ENCODE peak calls at places on chromosome 21, in eight cellular contexts. Z is HCT116, E is A549, W is K562, H is Panc1, K is GM23338, D is GM12878, G is SK-N-SH. Y is an unnamed sample.

GRCh38 chr21:43591468-43592050 is 67.7 kb downstream of the HSF2BP start:
- DNase-seq in Z (no peak), E (peak; percentile 72), W (no peak), H (no peak), K (no peak), D (no peak), G (no peak), Y (no peak)

GRCh38 chr21:43717166-43717853 is 1.6 kb upstream of the PDXK start:
- DNase-seq in Z (no peak), E (no peak), W (no peak), H (no peak), K (no peak), D (no peak), G (no peak), Y (no peak)

GRCh38 chr21:18174370-18174769 is 70.3 kb upstream of the CHODL start:
- DNase-seq in Z (no peak), E (no peak), W (no peak), H (no peak), K (no peak), D (no peak), G (no peak), Y (no peak)

GRCh38 chr21:29271927-29272333 is 26.8 kb upstream of the BACH1 start:
- DNase-seq in Z (no peak), E (peak; percentile 27), W (no peak), H (no peak), K (no peak), D (no peak), G (no peak), Y (peak; percentile 42)

GRCh38 chr21:43712268-43712942 is 6.5 kb upstream of the PDXK start:
- DNase-seq in Z (peak; percentile 72), E (peak; percentile 98), W (peak; percentile 55), H (no peak), K (no peak), D (no peak), G (no peak), Y (no peak)

GRCh38 chr21:39863111-39863510 is 4.1 kb upstream of the PCP4 start:
- DNase-seq in Z (no peak), E (no peak), W (no peak), H (no peak), K (no peak), D (no peak), G (no peak), Y (no peak)

GRCh38 chr21:42361286-42361685 is 5.0 kb downstream of the TFF1 start:
- DNase-seq in Z (no peak), E (no peak), W (no peak), H (no peak), K (no peak), D (no peak), G (no peak), Y (no peak)

GRCh38 chr21:38623552-38623951 is 125.3 kb upstream of the ERG start:
- DNase-seq in Z (no peak), E (no peak), W (no peak), H (no peak), K (no peak), D (no peak), G (no peak), Y (no peak)

GRCh38 chr21:43021756-43022600 is 47.6 kb downstream of the PKNOX1 start:
- DNase-seq in Z (no peak), E (no peak), W (no peak), H (no peak), K (peak; percentile 25), D (no peak), G (no peak), Y (no peak)

GRCh38 chr21:46205766-46206162 is 21.5 kb upstream of the SPATC1L start:
- DNase-seq in Z (no peak), E (no peak), W (no peak), H (no peak), K (no peak), D (no peak), G (no peak), Y (no peak)

GRCh38 chr21:26085882-26086281 is 84.7 kb downstream of the APP start:
- DNase-seq in Z (no peak), E (no peak), W (no peak), H (no peak), K (no peak), D (no peak), G (no peak), Y (no peak)

GRCh38 chr21:39346671-39347327 is 2.1 kb downstream of the HMGN1 start:
- DNase-seq in Z (no peak), E (no peak), W (no peak), H (no peak), K (no peak), D (no peak), G (no peak), Y (no peak)

GRCh38 chr21:31531967-31532366 is 127.5 kb upstream of the SOD1 start:
- DNase-seq in Z (no peak), E (no peak), W (no peak), H (no peak), K (no peak), D (no peak), G (no peak), Y (no peak)

GRCh38 chr21:41573902-41574690 is 66.1 kb upstream of the TMPRSS2 start:
- DNase-seq in Z (no peak), E (no peak), W (no peak), H (no peak), K (no peak), D (no peak), G (no peak), Y (no peak)

GRCh38 chr21:46183910-46184624 is at the start of gene SPATC1L:
- DNase-seq in Z (no peak), E (no peak), W (peak; percentile 79), H (no peak), K (peak; percentile 76), D (peak; percentile 39), G (peak; percentile 82), Y (no peak)

GRCh38 chr21:24220466-24220865 is 1386.8 kb downstream of the MRPL39 start:
- DNase-seq in Z (no peak), E (no peak), W (no peak), H (no peak), K (no peak), D (no peak), G (no peak), Y (no peak)

GRCh38 chr21:25405991-25406390 is 201.3 kb downstream of the MRPL39 start:
- DNase-seq in Z (no peak), E (no peak), W (no peak), H (no peak), K (no peak), D (no peak), G (no peak), Y (no peak)

GRCh38 chr21:39885119-39885848 is 18.0 kb downstream of the PCP4 start:
- DNase-seq in Z (no peak), E (no peak), W (no peak), H (no peak), K (no peak), D (no peak), G (peak; percentile 8), Y (no peak)

DNA sequence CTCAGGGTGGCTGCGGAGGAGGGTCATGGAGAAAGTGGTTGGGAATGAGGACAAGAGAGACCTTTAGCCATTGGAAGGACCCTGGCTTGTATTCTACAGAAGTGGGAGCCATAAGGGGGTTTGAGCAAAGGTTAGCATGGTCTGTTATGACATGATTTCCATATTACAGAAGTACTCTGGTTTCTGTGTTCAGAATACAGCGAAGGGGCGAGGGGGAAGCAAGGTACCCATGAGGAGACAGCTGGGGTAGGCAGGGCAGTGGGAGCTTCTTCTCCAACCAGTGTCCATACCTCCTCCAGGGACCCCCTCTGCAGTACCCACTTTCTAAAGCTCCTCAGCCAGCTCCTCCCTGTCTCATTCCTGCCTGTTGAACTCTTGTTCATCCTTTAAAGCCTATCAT is 21.9 kb upstream of the KCNE1 start:
- DNase-seq in Z (no peak), E (no peak), W (no peak), H (no peak), K (no peak), D (no peak), G (no peak), Y (no peak)
- H3K27ac ChIP-seq in Z (no peak overlapping the region), E (no peak overlapping the region), W (no peak overlapping the region), H (no peak overlapping the region), K (no peak overlapping the region), D (no peak overlapping the region), G (no peak overlapping the region), Y (no peak overlapping the region)

GRCh38 chr21:35484032-35484431 is 434.9 kb upstream of the RUNX1 start:
- DNase-seq in Z (no peak), E (no peak), W (peak; percentile 43), H (no peak), K (no peak), D (no peak), G (no peak), Y (no peak)
- TF ChIP-seq REST in Z (no peak), E (no peak), W (no peak), H (no peak), K (no peak), D (no peak), G (no peak), Y (no peak)

DNA sequence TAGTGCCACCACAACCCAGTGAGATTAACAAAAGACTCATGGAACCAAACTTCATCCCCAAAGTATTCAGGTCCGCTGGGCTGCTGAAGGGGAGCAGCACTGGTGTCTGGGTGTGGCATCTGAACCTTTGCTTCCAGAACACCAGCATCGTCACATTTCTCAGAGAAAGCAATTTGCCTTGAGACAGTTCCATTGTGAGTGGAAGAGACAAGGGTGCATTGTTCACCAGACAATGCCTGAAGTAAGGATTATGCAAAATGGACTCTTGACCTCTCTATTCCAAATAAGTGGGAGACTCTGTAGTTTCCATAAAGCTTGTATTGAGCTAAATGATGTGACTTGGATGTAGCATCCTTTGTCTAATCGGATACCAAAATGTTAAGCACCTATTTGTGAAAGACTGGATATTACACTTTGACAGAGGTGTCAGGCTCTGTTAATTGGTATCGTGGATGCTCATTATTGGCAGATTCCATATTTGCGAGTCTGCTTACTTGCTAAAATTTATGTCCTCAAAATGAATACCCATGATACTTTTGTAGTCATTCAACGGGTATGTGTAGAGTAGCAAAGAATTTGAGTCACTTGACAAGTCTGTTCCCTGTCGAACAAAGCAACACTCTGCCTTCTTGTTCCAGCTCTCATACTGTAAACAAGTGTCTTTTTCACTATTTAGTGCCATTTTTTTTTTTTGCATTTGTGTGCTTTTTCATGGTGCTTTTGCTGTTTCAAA is 75.6 kb downstream of the MRPS6 start:
- DNase-seq in Z (no peak), E (no peak), W (no peak), H (no peak), K (no peak), D (no peak), G (no peak), Y (no peak)
- H3K27ac ChIP-seq in Z (no peak overlapping the region), E (no peak overlapping the region), W (no peak overlapping the region), H (no peak overlapping the region), K (peak overlapping the region; percentile 55), D (no peak overlapping the region), G (no peak overlapping the region), Y (no peak overlapping the region)

DNA sequence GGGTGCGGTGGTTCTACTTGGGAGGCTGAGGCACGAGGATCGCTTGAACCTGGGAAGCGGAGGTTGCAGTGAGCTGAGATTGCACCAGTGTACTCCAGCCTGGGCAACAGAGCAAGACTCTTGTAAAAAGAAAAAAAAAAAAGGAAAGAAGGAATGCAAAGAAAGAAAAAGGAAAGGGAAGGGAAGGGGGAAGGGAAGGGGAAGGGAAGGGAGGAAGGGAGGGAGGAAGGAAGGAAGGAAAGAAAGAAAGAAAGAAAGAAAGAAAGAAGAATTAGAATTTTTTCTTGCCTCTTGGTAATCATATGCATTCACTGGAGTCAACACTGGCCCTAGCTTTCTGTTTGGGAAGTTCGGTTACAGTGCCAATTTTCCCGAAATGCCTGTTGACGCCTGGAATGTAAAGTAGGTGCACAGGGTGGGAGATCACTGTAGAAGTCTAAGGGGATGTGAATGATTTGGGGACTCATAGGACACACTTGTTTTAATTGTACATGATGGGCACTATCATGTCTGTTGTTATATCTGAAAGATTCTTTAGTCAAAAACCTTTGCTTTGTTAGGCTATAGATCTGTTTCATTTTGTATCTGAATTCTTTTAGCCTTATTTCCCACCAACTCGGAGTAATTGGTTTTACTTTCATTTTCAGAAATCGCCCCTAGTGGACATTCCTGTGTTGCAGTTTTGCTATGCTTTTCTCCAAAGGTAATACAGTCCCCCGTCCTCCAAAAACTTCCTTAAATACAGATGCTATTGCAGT is 59.8 kb upstream of the MORC3 start:
- DNase-seq in Z (peak; percentile 24), E (peak; percentile 40), W (peak; percentile 67), H (peak; percentile 38), K (peak; percentile 84), D (peak; percentile 53), G (peak; percentile 70), Y (peak; percentile 56)
- TF ChIP-seq REST in Z (no peak), E (no peak), W (no peak), H (no peak), K (no peak), D (no peak), G (no peak), Y (no peak)